ENCODE peak calls at places on chromosomes 7 and 10, in four cellular contexts. V is HepG2, Y is GM12878, N is H1. B is an unnamed sample.

GRCh38 chr7:110224643-110225042 is 866.3 kb upstream of the LRRN3 start:
- DNase-seq in Y (no peak), N (no peak), V (no peak), B (no peak)

GRCh38 chr7:144691240-144691639 is 144.6 kb downstream of the TPK1 start:
- DNase-seq in Y (no peak), V (no peak), N (no peak), B (no peak)

GRCh38 chr10:42801135-42801534 is 18.5 kb downstream of the BMS1 start:
- DNase-seq in V (no peak), N (no peak), Y (no peak), B (no peak)

GRCh38 chr10:6070647-6071046 is 8.5 kb upstream of the IL2RA start:
- DNase-seq in V (no peak), Y (no peak), N (no peak), B (no peak)

GRCh38 chr10:73439605-73440298 is 6.4 kb upstream of the MSS51 start:
- DNase-seq in N (no peak), Y (no peak), V (no peak), B (no peak)

GRCh38 chr10:126516515-126516914 is 128.2 kb upstream of the ADAM12 start:
- DNase-seq in N (no peak), Y (no peak), V (no peak), B (no peak)

GRCh38 chr7:4282434-4283223 is 399.5 kb upstream of the FOXK1 start:
- DNase-seq in V (no peak), Y (no peak), N (no peak), B (no peak)

GRCh38 chr10:70232155-70232858 is 922 bp downstream of the PPA1 start:
- DNase-seq in V (peak), Y (no peak), N (no peak), B (peak)

GRCh38 chr10:86667421-86668181 is 710 bp upstream of the LDB3 start:
- DNase-seq in N (no peak), Y (no peak), V (no peak), B (no peak)

GRCh38 chr7:2014391-2015241 is 218.1 kb downstream of the MAD1L1 start:
- DNase-seq in Y (no peak), V (no peak), N (no peak), B (no peak)

GRCh38 chr10:12393831-12394230 is 44.5 kb downstream of the CAMK1D start:
- DNase-seq in Y (no peak), N (no peak), V (no peak), B (no peak)

GRCh38 chr7:36686499-36686898 is 37.8 kb downstream of the AOAH start:
- DNase-seq in V (no peak), N (no peak), Y (no peak), B (no peak)

GRCh38 chr10:70162892-70163201 is 7.5 kb downstream of the SAR1A start:
- DNase-seq in Y (peak), N (no peak), V (no peak), B (no peak)

GRCh38 chr10:74683067-74683466 is 143.3 kb upstream of the KAT6B start:
- DNase-seq in V (peak), Y (no peak), N (no peak), B (no peak)

GRCh38 chr10:115432188-115432819 is 339.1 kb downstream of the ATRNL1 start:
- DNase-seq in N (no peak), V (peak), Y (no peak), B (no peak)

GRCh38 chr7:39693812-39694211 is 70.4 kb downstream of the RALA start:
- DNase-seq in Y (no peak), N (no peak), V (no peak), B (no peak)

GRCh38 chr10:48932831-48933670 is 6.6 kb downstream of the LRRC18 start:
- DNase-seq in N (no peak), V (no peak), Y (no peak), B (no peak)

GRCh38 chr7:149701495-149702240 is 71.7 kb downstream of the ZNF467 start:
- DNase-seq in N (no peak), Y (no peak), V (no peak), B (no peak)

GRCh38 chr10:21238717-21239116 is 286.8 kb downstream of the SKIDA1 start:
- DNase-seq in Y (no peak), V (no peak), N (no peak), B (no peak)

GRCh38 chr7:22726849-22727792 is at the start of gene IL6:
- DNase-seq in Y (no peak), N (no peak), V (peak), B (peak)

GRCh38 chr7:69365588-69366241 is 232.6 kb upstream of the AUTS2 start:
- DNase-seq in N (no peak), V (no peak), Y (no peak), B (peak)

GRCh38 chr10:80870282-80870681 is 332.6 kb downstream of the SH2D4B start:
- DNase-seq in V (no peak), Y (peak), N (no peak), B (no peak)

GRCh38 chr7:5532520-5533335 is 109.1 kb upstream of the TNRC18 start:
- DNase-seq in Y (peak), V (peak), N (no peak), B (no peak)

GRCh38 chr7:22610871-22611757 is 111.1 kb upstream of the STEAP1B start:
- DNase-seq in V (no peak), Y (no peak), N (no peak), B (no peak)

GRCh38 chr7:38232475-38233366 is 40.7 kb downstream of the TARP start:
- DNase-seq in Y (peak), V (no peak), N (no peak), B (no peak)

GRCh38 chr7:79612027-79612426 is 158.6 kb upstream of the MAGI2 start:
- DNase-seq in Y (no peak), V (no peak), N (no peak), B (no peak)

GRCh38 chr10:35224045-35224740 is 97.5 kb downstream of the CREM start:
- DNase-seq in N (no peak), V (no peak), Y (no peak), B (no peak)

GRCh38 chr10:132386419-132386831 is 10.6 kb upstream of the PWWP2B start:
- DNase-seq in Y (no peak), V (no peak), N (no peak), B (no peak)

GRCh38 chr7:156155988-156156733 is 343.9 kb upstream of the SHH start:
- DNase-seq in V (no peak), N (no peak), Y (no peak), B (no peak)

GRCh38 chr7:134541-134940 is 57.8 kb upstream of the FAM20C start:
- DNase-seq in Y (no peak), V (no peak), N (no peak), B (no peak)

GRCh38 chr7:132899-133298 is 59.5 kb upstream of the FAM20C start:
- DNase-seq in V (no peak), Y (no peak), N (no peak), B (no peak)

GRCh38 chr7:132095-132482 is 60.3 kb upstream of the FAM20C start:
- DNase-seq in N (no peak), V (no peak), Y (no peak), B (no peak)

GRCh38 chr7:134029-134428 is 58.3 kb upstream of the FAM20C start:
- DNase-seq in Y (no peak), N (no peak), V (no peak), B (no peak)

GRCh38 chr7:133486-133885 is 58.9 kb upstream of the FAM20C start:
- DNase-seq in Y (no peak), V (no peak), N (no peak), B (no peak)
- TF ChIP-seq SUZ12 in Y (no peak), V (no peak), N (no peak), B (no peak)

GRCh38 chr10:76149182-76149581 is 717.8 kb downstream of the LRMDA start:
- DNase-seq in V (no peak), N (no peak), Y (no peak), B (no peak)
- TF ChIP-seq SP1 in V (no peak), N (no peak), Y (no peak), B (no peak)

DNA sequence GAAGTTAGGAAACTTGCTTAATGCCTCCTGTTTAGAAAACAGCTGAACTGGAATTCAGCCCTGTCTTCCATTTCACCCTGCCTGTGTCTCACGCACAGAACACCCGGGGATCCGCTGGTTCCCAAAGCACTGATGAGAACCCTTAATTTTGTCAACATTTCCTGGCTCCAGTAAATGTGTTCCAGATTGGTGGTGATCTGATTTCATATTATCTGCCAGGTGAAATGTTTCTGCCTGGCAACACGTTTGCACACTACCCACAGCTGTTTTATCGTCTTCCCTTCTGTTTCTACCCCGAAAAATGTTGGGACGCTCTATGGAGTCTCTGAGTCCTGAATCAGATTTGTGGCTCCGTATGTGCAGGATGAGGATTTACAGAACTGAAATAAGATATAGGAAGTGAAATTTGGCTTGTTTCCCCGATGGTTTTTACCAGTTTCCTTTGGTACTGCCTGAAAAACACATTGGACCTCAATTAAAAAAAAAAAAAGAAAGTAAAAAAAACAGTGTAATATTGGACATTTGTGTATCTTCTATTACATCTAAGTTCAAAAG is 29.0 kb downstream of the MRC1 start:
- DNase-seq in V (no peak), Y (no peak), N (no peak), B (no peak)
- TF ChIP-seq SUZ12 in V (no peak), Y (no peak), N (no peak), B (no peak)

GRCh38 chr10:22252801-22253577 is 35.2 kb upstream of the EBLN1 start:
- DNase-seq in N (no peak), V (no peak), Y (no peak), B (no peak)
- TF ChIP-seq SP1 in N (no peak), V (no peak), Y (no peak), B (no peak)

GRCh38 chr10:15472431-15473400 is 101.6 kb upstream of the FAM171A1 start:
- DNase-seq in N (peak), Y (no peak), V (no peak), B (no peak)
- TF ChIP-seq SUZ12 in N (no peak), Y (no peak), V (no peak), B (no peak)

GRCh38 chr10:89427629-89428028 is 13.3 kb downstream of the IFIT5 start:
- DNase-seq in N (no peak), Y (no peak), V (no peak), B (no peak)
- TF ChIP-seq SP1 in N (no peak), Y (no peak), V (no peak), B (no peak)

GRCh38 chr10:683448-684071 is 5.9 kb downstream of the DIP2C start:
- DNase-seq in V (no peak), N (no peak), Y (no peak), B (no peak)
- TF ChIP-seq SUZ12 in V (no peak), N (no peak), Y (no peak), B (no peak)

GRCh38 chr10:103637855-103638561 is 144.5 kb downstream of the NEURL1 start:
- DNase-seq in N (no peak), V (no peak), Y (no peak), B (no peak)
- TF ChIP-seq SP1 in N (no peak), V (no peak), Y (no peak), B (no peak)

GRCh38 chr7:122133477-122133876 is 10.6 kb downstream of the AASS start:
- DNase-seq in Y (no peak), V (no peak), N (no peak), B (no peak)
- TF ChIP-seq SUZ12 in Y (no peak), V (no peak), N (no peak), B (no peak)

DNA sequence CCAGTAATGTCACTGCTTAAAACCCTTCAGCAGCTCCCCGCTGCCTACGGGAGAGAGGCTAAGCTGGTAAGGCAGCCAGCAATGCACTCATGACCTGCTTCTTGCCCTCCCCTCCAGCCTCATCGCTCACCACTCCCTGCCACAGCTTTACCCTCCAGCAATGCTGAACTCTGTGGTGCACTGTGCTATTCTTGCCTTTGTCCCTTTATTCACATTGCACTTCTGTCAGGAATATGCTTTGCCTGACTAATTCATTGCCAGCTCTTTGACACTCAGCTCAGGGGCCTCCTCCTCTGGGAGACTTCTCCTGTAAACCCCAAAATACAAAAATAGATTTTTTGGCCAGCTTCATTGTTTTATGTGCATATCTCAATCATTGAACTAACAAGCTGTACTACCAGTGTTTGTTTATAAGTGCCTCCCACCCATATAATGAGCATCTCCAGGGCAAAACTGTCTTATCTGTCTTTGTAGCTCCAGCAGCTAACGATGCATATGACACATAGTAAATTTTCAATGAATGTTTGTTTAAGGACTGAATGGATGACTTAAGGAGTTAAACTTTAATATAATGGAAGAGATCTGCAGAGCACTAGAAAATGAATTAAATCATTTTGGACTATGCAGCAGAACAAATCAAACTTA is 8.2 kb downstream of the CNNM1 start:
- DNase-seq in N (no peak), Y (no peak), V (no peak), B (peak)
- TF ChIP-seq SP1 in N (no peak), Y (no peak), V (no peak), B (no peak)